ENCODE peak calls at places on chromosome 1, in seven cellular contexts. One of them, this sample, is unnamed.

GRCh38 chr1:53477626-53478025 is 18.4 kb downstream of the DMRTB1 start:
- DNase-seq in stimulated activated CD4-positive, alpha-beta T cell treated with anti-CD3 and anti-CD28 coated beads, Interleukin-4, amount 100 ng/mL, for 48 hours: no peak
- DNase-seq in cerebellum: no peak
- DNase-seq in H9: peak
- DNase-seq in left ventricle myocardium inferior: no peak
- DNase-seq in GF-D8: no peak
- DNase-seq in T-helper 1 cell: no peak
- DNase-seq in this sample: no peak

GRCh38 chr1:206449566-206449965 is 20.7 kb upstream of the IKBKE start:
- DNase-seq in T-helper 1 cell: no peak
- DNase-seq in stimulated activated CD4-positive, alpha-beta T cell treated with anti-CD3 and anti-CD28 coated beads, Interleukin-4, amount 100 ng/mL, for 48 hours: no peak
- DNase-seq in GF-D8: no peak
- DNase-seq in left ventricle myocardium inferior: no peak
- DNase-seq in H9: no peak
- DNase-seq in cerebellum: no peak
- DNase-seq in this sample: no peak

GRCh38 chr1:31201871-31202270 is 37.8 kb downstream of the NKAIN1 start:
- DNase-seq in H9: no peak
- DNase-seq in cerebellum: peak
- DNase-seq in left ventricle myocardium inferior: no peak
- DNase-seq in stimulated activated CD4-positive, alpha-beta T cell treated with anti-CD3 and anti-CD28 coated beads, Interleukin-4, amount 100 ng/mL, for 48 hours: no peak
- DNase-seq in T-helper 1 cell: no peak
- DNase-seq in GF-D8: no peak
- DNase-seq in this sample: no peak

GRCh38 chr1:219587817-219588561 is 24.9 kb downstream of the ZC3H11B start:
- DNase-seq in GF-D8: no peak
- DNase-seq in cerebellum: no peak
- DNase-seq in stimulated activated CD4-positive, alpha-beta T cell treated with anti-CD3 and anti-CD28 coated beads, Interleukin-4, amount 100 ng/mL, for 48 hours: no peak
- DNase-seq in H9: no peak
- DNase-seq in left ventricle myocardium inferior: no peak
- DNase-seq in T-helper 1 cell: no peak
- DNase-seq in this sample: peak

GRCh38 chr1:174407705-174408104 is 40.1 kb upstream of the GPR52 start:
- DNase-seq in stimulated activated CD4-positive, alpha-beta T cell treated with anti-CD3 and anti-CD28 coated beads, Interleukin-4, amount 100 ng/mL, for 48 hours: no peak
- DNase-seq in T-helper 1 cell: no peak
- DNase-seq in GF-D8: no peak
- DNase-seq in left ventricle myocardium inferior: no peak
- DNase-seq in cerebellum: no peak
- DNase-seq in H9: no peak
- DNase-seq in this sample: no peak

GRCh38 chr1:208304193-208304712 is 60.1 kb upstream of the PLXNA2 start:
- DNase-seq in left ventricle myocardium inferior: no peak
- DNase-seq in T-helper 1 cell: no peak
- DNase-seq in cerebellum: no peak
- DNase-seq in GF-D8: no peak
- DNase-seq in H9: no peak
- DNase-seq in stimulated activated CD4-positive, alpha-beta T cell treated with anti-CD3 and anti-CD28 coated beads, Interleukin-4, amount 100 ng/mL, for 48 hours: no peak
- DNase-seq in this sample: no peak

GRCh38 chr1:12189328-12189682 is 22.5 kb downstream of the TNFRSF1B start:
- DNase-seq in cerebellum: no peak
- DNase-seq in T-helper 1 cell: no peak
- DNase-seq in left ventricle myocardium inferior: no peak
- DNase-seq in H9: no peak
- DNase-seq in stimulated activated CD4-positive, alpha-beta T cell treated with anti-CD3 and anti-CD28 coated beads, Interleukin-4, amount 100 ng/mL, for 48 hours: no peak
- DNase-seq in GF-D8: no peak
- DNase-seq in this sample: no peak

GRCh38 chr1:170218261-170218660 is 72.5 kb downstream of the NTMT2 start:
- DNase-seq in H9: no peak
- DNase-seq in left ventricle myocardium inferior: no peak
- DNase-seq in cerebellum: no peak
- DNase-seq in T-helper 1 cell: no peak
- DNase-seq in stimulated activated CD4-positive, alpha-beta T cell treated with anti-CD3 and anti-CD28 coated beads, Interleukin-4, amount 100 ng/mL, for 48 hours: no peak
- DNase-seq in GF-D8: no peak
- DNase-seq in this sample: no peak

GRCh38 chr1:170623171-170623570 is 40.8 kb upstream of the PRRX1 start:
- DNase-seq in stimulated activated CD4-positive, alpha-beta T cell treated with anti-CD3 and anti-CD28 coated beads, Interleukin-4, amount 100 ng/mL, for 48 hours: no peak
- DNase-seq in cerebellum: no peak
- DNase-seq in GF-D8: no peak
- DNase-seq in left ventricle myocardium inferior: no peak
- DNase-seq in T-helper 1 cell: no peak
- DNase-seq in H9: no peak
- DNase-seq in this sample: no peak

GRCh38 chr1:37875833-37876232 is 16.4 kb upstream of the MTF1 start:
- DNase-seq in H9: no peak
- DNase-seq in cerebellum: no peak
- DNase-seq in GF-D8: no peak
- DNase-seq in T-helper 1 cell: no peak
- DNase-seq in left ventricle myocardium inferior: no peak
- DNase-seq in stimulated activated CD4-positive, alpha-beta T cell treated with anti-CD3 and anti-CD28 coated beads, Interleukin-4, amount 100 ng/mL, for 48 hours: no peak
- DNase-seq in this sample: peak

GRCh38 chr1:198674009-198674408 is 35.2 kb downstream of the PTPRC start:
- DNase-seq in T-helper 1 cell: no peak
- DNase-seq in GF-D8: no peak
- DNase-seq in H9: no peak
- DNase-seq in left ventricle myocardium inferior: no peak
- DNase-seq in stimulated activated CD4-positive, alpha-beta T cell treated with anti-CD3 and anti-CD28 coated beads, Interleukin-4, amount 100 ng/mL, for 48 hours: no peak
- DNase-seq in cerebellum: no peak
- DNase-seq in this sample: no peak

GRCh38 chr1:37478451-37478871 is 4.1 kb downstream of the ZC3H12A start:
- DNase-seq in left ventricle myocardium inferior: no peak
- DNase-seq in stimulated activated CD4-positive, alpha-beta T cell treated with anti-CD3 and anti-CD28 coated beads, Interleukin-4, amount 100 ng/mL, for 48 hours: no peak
- DNase-seq in H9: no peak
- DNase-seq in T-helper 1 cell: no peak
- DNase-seq in GF-D8: peak
- DNase-seq in cerebellum: no peak
- DNase-seq in this sample: no peak

GRCh38 chr1:158527190-158527815 is 26.9 kb downstream of the OR6Y1 start:
- DNase-seq in stimulated activated CD4-positive, alpha-beta T cell treated with anti-CD3 and anti-CD28 coated beads, Interleukin-4, amount 100 ng/mL, for 48 hours: no peak
- DNase-seq in H9: no peak
- DNase-seq in T-helper 1 cell: no peak
- DNase-seq in cerebellum: no peak
- DNase-seq in GF-D8: no peak
- DNase-seq in left ventricle myocardium inferior: no peak
- DNase-seq in this sample: peak

GRCh38 chr1:64062941-64063581 is 140.4 kb upstream of the UBE2U start:
- DNase-seq in H9: no peak
- DNase-seq in cerebellum: no peak
- DNase-seq in T-helper 1 cell: no peak
- DNase-seq in GF-D8: no peak
- DNase-seq in stimulated activated CD4-positive, alpha-beta T cell treated with anti-CD3 and anti-CD28 coated beads, Interleukin-4, amount 100 ng/mL, for 48 hours: no peak
- DNase-seq in left ventricle myocardium inferior: no peak
- DNase-seq in this sample: no peak

GRCh38 chr1:9845914-9846313 is 22.1 kb upstream of the CLSTN1 start:
- DNase-seq in cerebellum: no peak
- DNase-seq in GF-D8: no peak
- DNase-seq in left ventricle myocardium inferior: no peak
- DNase-seq in T-helper 1 cell: no peak
- DNase-seq in H9: peak
- DNase-seq in stimulated activated CD4-positive, alpha-beta T cell treated with anti-CD3 and anti-CD28 coated beads, Interleukin-4, amount 100 ng/mL, for 48 hours: no peak
- DNase-seq in this sample: no peak

GRCh38 chr1:220410681-220411080 is 117.3 kb upstream of the MARK1 start:
- DNase-seq in cerebellum: no peak
- DNase-seq in stimulated activated CD4-positive, alpha-beta T cell treated with anti-CD3 and anti-CD28 coated beads, Interleukin-4, amount 100 ng/mL, for 48 hours: no peak
- DNase-seq in H9: no peak
- DNase-seq in left ventricle myocardium inferior: no peak
- DNase-seq in GF-D8: no peak
- DNase-seq in T-helper 1 cell: no peak
- DNase-seq in this sample: no peak